ENCODE peak calls at places on chromosomes 6 and 20, in five cellular contexts. One of them, this sample, is unnamed.

GRCh38 chr6:146433881-146434741 is 109.5 kb upstream of the RAB32 start:
- DNase-seq in stomach: no peak
- DNase-seq in lung: no peak
- DNase-seq in suprapubic skin: no peak
- DNase-seq in MCF 10A: no peak
- DNase-seq in this sample: no peak

GRCh38 chr6:35489995-35490791 is 6.7 kb downstream of the TEAD3 start:
- DNase-seq in stomach: no peak
- DNase-seq in lung: no peak
- DNase-seq in suprapubic skin: no peak
- DNase-seq in MCF 10A: no peak
- DNase-seq in this sample: no peak

GRCh38 chr6:29637247-29637646 is 4.3 kb upstream of the GABBR1 start:
- DNase-seq in stomach: no peak
- DNase-seq in lung: no peak
- DNase-seq in suprapubic skin: no peak
- DNase-seq in MCF 10A: no peak
- DNase-seq in this sample: no peak

GRCh38 chr6:4088684-4089083 is 9.7 kb upstream of the FAM217A start:
- DNase-seq in stomach: no peak
- DNase-seq in lung: no peak
- DNase-seq in suprapubic skin: no peak
- DNase-seq in MCF 10A: no peak
- DNase-seq in this sample: no peak

GRCh38 chr6:22108199-22108598 is 188.6 kb downstream of the PRL start:
- DNase-seq in stomach: no peak
- DNase-seq in lung: no peak
- DNase-seq in suprapubic skin: no peak
- DNase-seq in MCF 10A: peak
- DNase-seq in this sample: no peak

GRCh38 chr20:62159835-62160234 is 16.3 kb downstream of the SS18L1 start:
- DNase-seq in stomach: no peak
- DNase-seq in lung: no peak
- DNase-seq in suprapubic skin: no peak
- DNase-seq in MCF 10A: peak
- DNase-seq in this sample: no peak

GRCh38 chr20:44993343-44993742 is 27.0 kb downstream of the STK4 start:
- DNase-seq in stomach: no peak
- DNase-seq in lung: no peak
- DNase-seq in suprapubic skin: no peak
- DNase-seq in MCF 10A: peak
- DNase-seq in this sample: peak

GRCh38 chr6:11918021-11918738 is 93.9 kb upstream of the HIVEP1 start:
- DNase-seq in stomach: no peak
- DNase-seq in lung: no peak
- DNase-seq in suprapubic skin: no peak
- DNase-seq in MCF 10A: no peak
- DNase-seq in this sample: no peak

GRCh38 chr6:142459267-142459666 is 157.5 kb downstream of the ADGRG6 start:
- DNase-seq in stomach: no peak
- DNase-seq in lung: no peak
- DNase-seq in suprapubic skin: no peak
- DNase-seq in MCF 10A: no peak
- DNase-seq in this sample: no peak

GRCh38 chr6:133609404-133610270 is 279.3 kb upstream of the TCF21 start:
- DNase-seq in stomach: no peak
- DNase-seq in lung: no peak
- DNase-seq in suprapubic skin: no peak
- DNase-seq in MCF 10A: peak
- DNase-seq in this sample: peak

GRCh38 chr6:322940-323729 is 30.8 kb downstream of the DUSP22 start:
- DNase-seq in stomach: no peak
- DNase-seq in lung: no peak
- DNase-seq in suprapubic skin: no peak
- DNase-seq in MCF 10A: peak
- DNase-seq in this sample: no peak

GRCh38 chr6:11654876-11655275 is 117.3 kb downstream of the TMEM170B start:
- DNase-seq in stomach: no peak
- DNase-seq in lung: no peak
- DNase-seq in suprapubic skin: no peak
- DNase-seq in MCF 10A: no peak
- DNase-seq in this sample: no peak

GRCh38 chr20:22623211-22623610 is 38.8 kb upstream of the FOXA2 start:
- DNase-seq in stomach: peak
- DNase-seq in lung: no peak
- DNase-seq in suprapubic skin: no peak
- DNase-seq in MCF 10A: peak
- DNase-seq in this sample: no peak

GRCh38 chr6:17580518-17581048 is 19.5 kb upstream of the FAM8A1 start:
- DNase-seq in stomach: peak
- DNase-seq in lung: peak
- DNase-seq in suprapubic skin: no peak
- DNase-seq in MCF 10A: no peak
- DNase-seq in this sample: no peak

GRCh38 chr6:28742668-28743270 is 181.0 kb downstream of the TRIM27 start:
- DNase-seq in stomach: no peak
- DNase-seq in lung: no peak
- DNase-seq in suprapubic skin: no peak
- DNase-seq in MCF 10A: peak
- DNase-seq in this sample: no peak

GRCh38 chr6:159688977-159689376 is 4.1 kb downstream of the SOD2 start:
- DNase-seq in stomach: no peak
- DNase-seq in lung: no peak
- DNase-seq in suprapubic skin: no peak
- DNase-seq in MCF 10A: no peak
- DNase-seq in this sample: no peak

GRCh38 chr6:143697401-143697800 is 19.6 kb downstream of the PHACTR2 start:
- DNase-seq in stomach: no peak
- DNase-seq in lung: no peak
- DNase-seq in suprapubic skin: no peak
- DNase-seq in MCF 10A: no peak
- DNase-seq in this sample: no peak

GRCh38 chr20:22180244-22180643 is 404.1 kb downstream of the FOXA2 start:
- DNase-seq in stomach: no peak
- DNase-seq in lung: no peak
- DNase-seq in suprapubic skin: no peak
- DNase-seq in MCF 10A: peak
- DNase-seq in this sample: no peak

GRCh38 chr6:71621918-71622519 is 264.3 kb upstream of the RIMS1 start:
- DNase-seq in stomach: no peak
- DNase-seq in lung: no peak
- DNase-seq in suprapubic skin: no peak
- DNase-seq in MCF 10A: peak
- DNase-seq in this sample: no peak
- TF ChIP-seq CTCF in stomach: no peak
- TF ChIP-seq CTCF in lung: no peak
- TF ChIP-seq CTCF in suprapubic skin: no peak
- TF ChIP-seq CTCF in MCF 10A: peak
- TF ChIP-seq CTCF in this sample: peak

GRCh38 chr6:131782764-131783163 is 25.1 kb upstream of the ENPP1 start:
- DNase-seq in stomach: no peak
- DNase-seq in lung: no peak
- DNase-seq in suprapubic skin: no peak
- DNase-seq in MCF 10A: peak
- DNase-seq in this sample: no peak
- TF ChIP-seq CTCF in stomach: no peak
- TF ChIP-seq CTCF in lung: no peak
- TF ChIP-seq CTCF in suprapubic skin: no peak
- TF ChIP-seq CTCF in MCF 10A: no peak
- TF ChIP-seq CTCF in this sample: peak

GRCh38 chr20:48986899-48987298 is 59.2 kb upstream of the CSE1L start:
- DNase-seq in stomach: no peak
- DNase-seq in lung: no peak
- DNase-seq in suprapubic skin: no peak
- DNase-seq in MCF 10A: peak
- DNase-seq in this sample: no peak
- TF ChIP-seq CTCF in stomach: no peak
- TF ChIP-seq CTCF in lung: no peak
- TF ChIP-seq CTCF in suprapubic skin: peak
- TF ChIP-seq CTCF in MCF 10A: peak
- TF ChIP-seq CTCF in this sample: peak

DNA sequence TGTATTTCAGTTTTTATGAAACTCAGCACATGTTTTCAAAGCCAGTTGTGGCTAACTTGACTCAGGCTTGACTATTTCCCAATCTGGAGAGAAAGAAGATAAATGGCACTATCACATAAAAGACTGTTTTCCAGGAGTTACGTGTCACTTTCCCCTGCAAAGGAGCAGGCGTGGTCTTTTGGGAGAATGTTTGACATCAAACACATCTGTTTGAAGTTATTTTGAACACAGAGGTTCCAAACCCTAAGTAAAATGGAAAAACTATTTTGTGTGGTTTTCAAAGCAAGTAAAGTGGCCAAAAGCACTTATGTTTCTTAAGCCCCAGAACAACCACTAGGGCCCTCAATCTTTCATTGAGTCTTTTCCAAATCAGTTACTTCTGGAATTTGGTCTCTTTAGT is 89.7 kb downstream of the FOXF2 start:
- DNase-seq in stomach: no peak
- DNase-seq in lung: no peak
- DNase-seq in suprapubic skin: peak
- DNase-seq in MCF 10A: peak
- DNase-seq in this sample: no peak
- TF ChIP-seq CTCF in stomach: no peak
- TF ChIP-seq CTCF in lung: no peak
- TF ChIP-seq CTCF in suprapubic skin: no peak
- TF ChIP-seq CTCF in MCF 10A: no peak
- TF ChIP-seq CTCF in this sample: no peak

DNA sequence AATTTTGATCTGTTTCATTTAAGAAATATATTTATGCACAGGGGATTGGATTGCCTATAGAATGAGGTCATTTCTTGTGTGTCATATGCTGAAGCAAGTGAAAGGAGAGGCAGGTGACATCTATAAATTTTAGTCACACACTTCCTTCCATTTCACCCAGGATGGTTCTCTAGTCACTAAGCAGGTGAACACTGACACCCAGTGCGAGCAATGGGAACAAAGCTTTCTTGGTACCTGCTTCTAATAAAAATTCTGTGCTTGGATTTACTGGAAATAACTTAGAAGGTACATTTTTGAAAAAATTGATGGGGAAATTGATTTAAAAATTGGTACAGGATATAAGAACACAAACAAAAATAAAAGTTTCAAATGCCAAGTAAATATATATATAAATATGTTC is 66.9 kb upstream of the MC3R start:
- DNase-seq in stomach: no peak
- DNase-seq in lung: no peak
- DNase-seq in suprapubic skin: no peak
- DNase-seq in MCF 10A: peak
- DNase-seq in this sample: no peak
- TF ChIP-seq CTCF in stomach: no peak
- TF ChIP-seq CTCF in lung: no peak
- TF ChIP-seq CTCF in suprapubic skin: no peak
- TF ChIP-seq CTCF in MCF 10A: no peak
- TF ChIP-seq CTCF in this sample: peak

DNA sequence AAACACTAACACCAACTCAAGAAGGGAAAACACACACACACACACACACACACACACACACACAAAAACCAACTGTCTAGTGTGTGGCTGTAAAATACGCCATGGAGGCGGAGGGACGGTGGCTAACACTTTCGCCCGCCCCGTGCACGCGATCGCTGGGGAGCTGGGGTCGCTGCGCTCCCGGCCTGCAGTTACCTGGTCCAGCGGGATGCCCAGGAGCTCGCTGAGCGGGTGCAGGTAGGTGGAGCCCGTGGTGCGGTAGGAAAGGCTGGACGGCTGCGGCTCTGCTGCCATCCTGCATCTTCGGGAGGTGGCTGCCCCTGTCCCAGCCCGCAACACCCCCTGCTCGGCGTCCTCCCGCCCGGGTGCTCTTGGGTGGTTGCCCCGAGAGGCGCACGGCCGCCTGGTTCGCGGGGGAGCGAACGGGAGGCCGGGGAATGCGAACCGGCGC is 303 bp downstream of the MBOAT1 start:
- DNase-seq in stomach: peak
- DNase-seq in lung: no peak
- DNase-seq in suprapubic skin: peak
- DNase-seq in MCF 10A: peak
- DNase-seq in this sample: no peak
- TF ChIP-seq CTCF in stomach: no peak
- TF ChIP-seq CTCF in lung: no peak
- TF ChIP-seq CTCF in suprapubic skin: no peak
- TF ChIP-seq CTCF in MCF 10A: no peak
- TF ChIP-seq CTCF in this sample: no peak

GRCh38 chr20:15902493-15902892 is 670.8 kb downstream of the KIF16B start:
- DNase-seq in stomach: no peak
- DNase-seq in lung: no peak
- DNase-seq in suprapubic skin: no peak
- DNase-seq in MCF 10A: peak
- DNase-seq in this sample: no peak
- TF ChIP-seq CTCF in stomach: no peak
- TF ChIP-seq CTCF in lung: no peak
- TF ChIP-seq CTCF in suprapubic skin: no peak
- TF ChIP-seq CTCF in MCF 10A: peak
- TF ChIP-seq CTCF in this sample: no peak

DNA sequence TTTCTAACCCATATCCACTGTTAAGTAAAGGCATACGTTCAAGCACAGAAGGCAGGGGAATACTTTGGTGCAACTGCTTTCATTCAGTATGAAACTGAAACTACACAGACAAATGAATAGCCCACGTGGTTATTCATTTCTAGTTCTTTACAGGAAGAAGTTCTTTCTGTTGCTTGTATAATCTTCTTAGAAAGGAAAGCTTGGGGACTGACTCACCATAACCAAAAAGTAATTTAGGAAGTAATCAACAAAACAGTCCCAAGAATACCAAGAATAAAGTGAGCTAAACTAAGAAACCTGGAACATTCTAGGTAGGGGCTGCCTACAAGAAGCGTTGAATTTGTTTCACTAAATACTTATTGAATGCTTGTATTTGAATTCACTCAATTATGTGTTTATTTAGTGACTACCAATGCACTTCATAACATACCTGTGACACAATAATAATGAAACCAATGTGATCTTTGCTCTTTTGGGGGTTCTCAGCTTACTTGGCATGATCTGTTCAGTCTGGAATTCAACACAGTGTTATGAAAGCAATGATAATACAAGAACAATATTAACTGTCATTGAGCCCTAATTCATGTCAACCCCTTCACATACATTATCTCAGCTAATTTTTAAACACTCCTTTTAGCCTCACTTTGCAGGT is 25.1 kb upstream of the KIAA0408 start:
- DNase-seq in stomach: no peak
- DNase-seq in lung: no peak
- DNase-seq in suprapubic skin: no peak
- DNase-seq in MCF 10A: peak
- DNase-seq in this sample: peak
- TF ChIP-seq CTCF in stomach: no peak
- TF ChIP-seq CTCF in lung: no peak
- TF ChIP-seq CTCF in suprapubic skin: no peak
- TF ChIP-seq CTCF in MCF 10A: no peak
- TF ChIP-seq CTCF in this sample: no peak

This sample was measured in Panc1.